ENCODE peak calls at places on chromosome X, in six cellular contexts. Y is K562, G is HCT116, V is NT2/D1, O is HepG2, T is GM12878. N is an unnamed sample.

GRCh38 chrX:105816517-105816916 is 5.8 kb upstream of the NRK start:
- DNase-seq in Y (no peak), G (no peak), V (no peak), O (no peak), T (no peak), N (no peak)

GRCh38 chrX:103536732-103537131 is 17.4 kb upstream of the RAB40A start:
- DNase-seq in Y (no peak), G (no peak), V (no peak), O (no peak), T (no peak), N (no peak)

GRCh38 chrX:103586314-103586646 is 965 bp downstream of the TCEAL4 start:
- DNase-seq in Y (no peak), G (no peak), V (no peak), O (no peak), T (no peak), N (no peak)

GRCh38 chrX:154056739-154057367 is 37.2 kb upstream of the IRAK1 start:
- DNase-seq in Y (no peak), G (no peak), V (no peak), O (peak; percentile 86), T (no peak), N (no peak)

GRCh38 chrX:73266766-73267165 is 52.1 kb upstream of the NAP1L2 start:
- DNase-seq in Y (no peak), G (no peak), V (no peak), O (no peak), T (no peak), N (no peak)

GRCh38 chrX:123983240-123983639 is 21.7 kb downstream of the STAG2 start:
- DNase-seq in Y (no peak), G (no peak), V (no peak), O (no peak), T (no peak), N (no peak)

GRCh38 chrX:121876316-121876715 is 828.9 kb downstream of the GLUD2 start:
- DNase-seq in Y (no peak), G (no peak), V (no peak), O (no peak), T (no peak), N (no peak)

GRCh38 chrX:9671998-9672397 is 93.6 kb downstream of the GPR143 start:
- DNase-seq in Y (no peak), G (no peak), V (no peak), O (no peak), T (no peak), N (no peak)

GRCh38 chrX:136250191-136251041 is 784 bp downstream of the MAP7D3 start:
- DNase-seq in Y (peak; percentile 30), G (no peak), V (no peak), O (no peak), T (no peak), N (no peak)

GRCh38 chrX:19728915-19729314 is 158.5 kb downstream of the SH3KBP1 start:
- DNase-seq in Y (no peak), G (no peak), V (no peak), O (no peak), T (no peak), N (no peak)

GRCh38 chrX:29890004-29890403 is 325.4 kb upstream of the MAGEB2 start:
- DNase-seq in Y (no peak), G (no peak), V (no peak), O (no peak), T (no peak), N (no peak)

GRCh38 chrX:41085883-41086626 is 810 bp downstream of the USP9X start:
- DNase-seq in Y (no peak), G (no peak), V (no peak), O (peak; percentile 30), T (no peak), N (no peak)

GRCh38 chrX:53272808-53273337 is 8.5 kb downstream of the IQSEC2 start:
- DNase-seq in Y (no peak), G (no peak), V (no peak), O (no peak), T (no peak), N (no peak)

GRCh38 chrX:138765061-138765460 is 53.5 kb upstream of the FGF13 start:
- DNase-seq in Y (no peak), G (no peak), V (no peak), O (no peak), T (no peak), N (no peak)

GRCh38 chrX:11531226-11531625 is 134.5 kb downstream of the ARHGAP6 start:
- DNase-seq in Y (peak; percentile 34), G (no peak), V (no peak), O (no peak), T (no peak), N (no peak)

GRCh38 chrX:148070504-148070877 is 89.4 kb downstream of the FMR1NB start:
- DNase-seq in Y (no peak), G (no peak), V (no peak), O (no peak), T (no peak), N (no peak)

GRCh38 chrX:39149761-39150160 is 348.5 kb downstream of the MID1IP1 start:
- DNase-seq in Y (peak; percentile 44), G (no peak), V (peak; percentile 47), O (peak; percentile 3), T (no peak), N (no peak)

GRCh38 chrX:15749642-15750610 is 11.9 kb downstream of the CA5B start:
- DNase-seq in Y (no peak), G (no peak), V (no peak), O (no peak), T (no peak), N (no peak)

GRCh38 chrX:150575415-150575814 is 7.0 kb downstream of the MTM1 start:
- DNase-seq in Y (no peak), G (peak; percentile 72), V (no peak), O (no peak), T (no peak), N (no peak)

GRCh38 chrX:96713303-96713702 is 28.7 kb downstream of the DIAPH2 start:
- DNase-seq in Y (no peak), G (no peak), V (no peak), O (peak; percentile 81), T (no peak), N (no peak)

GRCh38 chrX:136659174-136659573 is 11.2 kb downstream of the CD40LG start:
- DNase-seq in Y (no peak), G (no peak), V (no peak), O (no peak), T (no peak), N (no peak)

GRCh38 chrX:5402461-5402860 is 826.2 kb downstream of the NLGN4X start:
- DNase-seq in Y (no peak), G (no peak), V (no peak), O (no peak), T (no peak), N (no peak)

GRCh38 chrX:5397409-5397808 is 831.3 kb downstream of the NLGN4X start:
- DNase-seq in Y (no peak), G (no peak), V (no peak), O (no peak), T (no peak), N (no peak)

DNA sequence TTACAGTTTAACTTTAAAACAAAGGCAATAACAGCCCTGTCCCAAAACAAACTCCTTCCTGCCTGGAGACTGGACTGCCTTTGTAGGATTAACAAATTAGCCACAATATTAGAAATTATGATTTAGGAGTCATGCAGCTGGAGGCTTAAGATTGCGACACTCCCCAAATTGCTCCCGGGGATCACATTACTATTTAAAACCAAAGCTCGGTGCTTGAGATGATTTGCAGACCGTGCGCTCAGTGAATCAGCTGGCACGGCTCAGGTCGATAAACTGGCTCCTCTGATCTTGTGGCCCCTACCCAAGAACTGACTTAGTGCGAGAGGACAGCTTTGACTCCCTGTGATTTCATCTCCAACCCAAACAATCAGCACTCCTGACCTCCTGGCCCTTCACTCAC is 829.3 kb downstream of the NLGN4X start:
- DNase-seq in Y (no peak), G (no peak), V (no peak), O (no peak), T (no peak), N (no peak)
- TF ChIP-seq ZNF274 in Y (no peak), G (no peak), V (no peak), O (no peak), T (no peak), N (no peak)

GRCh38 chrX:43750248-43750676 is 94.2 kb downstream of the MAOA start:
- DNase-seq in Y (peak; percentile 41), G (peak; percentile 31), V (peak; percentile 42), O (peak; percentile 57), T (no peak), N (peak; percentile 10)

GRCh38 chrX:43758044-43758443 is 101.9 kb downstream of the MAOA start:
- DNase-seq in Y (no peak), G (no peak), V (no peak), O (no peak), T (no peak), N (no peak)

GRCh38 chrX:43756076-43756475 is 100.0 kb downstream of the MAOA start:
- DNase-seq in Y (no peak), G (no peak), V (no peak), O (no peak), T (no peak), N (no peak)

DNA sequence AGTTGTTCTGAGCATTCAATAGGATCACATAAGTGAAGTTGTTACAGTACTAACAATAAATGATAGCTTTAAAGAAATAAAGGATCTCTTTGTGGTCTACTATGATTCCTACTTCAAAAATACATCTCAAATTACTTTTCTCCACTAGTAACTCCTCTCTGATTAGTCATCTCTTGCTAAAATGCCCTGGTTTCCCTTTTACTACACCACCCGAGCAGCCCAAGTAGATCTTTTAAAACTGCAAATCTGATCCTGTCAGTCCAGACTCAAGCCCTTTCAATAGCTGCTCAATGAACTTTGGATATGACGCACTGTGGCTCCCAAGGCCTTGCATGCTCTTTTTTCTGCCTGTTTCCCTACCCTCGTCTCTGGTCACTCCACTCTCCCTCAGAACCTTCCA is 97.5 kb downstream of the MAOA start:
- DNase-seq in Y (no peak), G (no peak), V (no peak), O (no peak), T (no peak), N (no peak)
- TF ChIP-seq ZNF274 in Y (no peak), G (no peak), V (no peak), O (no peak), T (no peak), N (no peak)

GRCh38 chrX:54550821-54551220 is 20.8 kb downstream of the GNL3L start:
- DNase-seq in Y (no peak), G (no peak), V (no peak), O (no peak), T (no peak), N (no peak)

GRCh38 chrX:54551801-54552200 is 21.8 kb downstream of the GNL3L start:
- DNase-seq in Y (no peak), G (no peak), V (no peak), O (no peak), T (no peak), N (no peak)
- TF ChIP-seq ZNF274 in Y (no peak), G (no peak), V (no peak), O (no peak), T (no peak), N (no peak)

GRCh38 chrX:133953078-133953477 is 32.3 kb downstream of the GPC3 start:
- DNase-seq in Y (no peak), G (no peak), V (no peak), O (no peak), T (no peak), N (no peak)

GRCh38 chrX:133950214-133950613 is 35.2 kb downstream of the GPC3 start:
- DNase-seq in Y (no peak), G (no peak), V (no peak), O (no peak), T (no peak), N (no peak)

GRCh38 chrX:133956570-133957340 is 28.6 kb downstream of the GPC3 start:
- DNase-seq in Y (no peak), G (no peak), V (no peak), O (no peak), T (no peak), N (no peak)

GRCh38 chrX:133951098-133951497 is 34.3 kb downstream of the GPC3 start:
- DNase-seq in Y (no peak), G (no peak), V (no peak), O (no peak), T (no peak), N (no peak)

GRCh38 chrX:133953785-133954355 is 31.5 kb downstream of the GPC3 start:
- DNase-seq in Y (no peak), G (no peak), V (no peak), O (no peak), T (no peak), N (no peak)
- TF ChIP-seq ZNF274 in Y (no peak), G (no peak), V (no peak), O (no peak), T (no peak), N (no peak)

N was measured in H1.